ENCODE peak calls at places on chromosomes 3 and 15, in nine cellular contexts. B is adrenal gland, K is sigmoid colon, E is heart left ventricle, Q is Peyer's patch, A is prostate gland, C is A549, I is H54, L is transverse colon. O is an unnamed sample.
A peak's percentile ranks its signal among the peaks of the same experiment; 100 is the strongest.

GRCh38 chr3:194138732-194139084 is 2.8 kb downstream of the HES1 start:
- DNase-seq in I (no peak), Q (no peak), E (no peak), C (no peak), L (no peak), K (no peak), A (no peak), B (no peak), O (no peak)

GRCh38 chr3:170470063-170471006 is 51.7 kb downstream of the CLDN11 start:
- DNase-seq in Q (no peak), B (no peak), A (peak; percentile 21), K (no peak), L (no peak), I (no peak), C (peak; percentile 21), E (no peak), O (no peak)

GRCh38 chr3:177930771-177931170 is 605.5 kb upstream of the KCNMB2 start:
- DNase-seq in Q (no peak), L (no peak), K (no peak), B (no peak), A (no peak), E (no peak), C (peak; percentile 6), I (no peak), O (no peak)

GRCh38 chr3:63400259-63400860 is 122.3 kb downstream of the SYNPR start:
- DNase-seq in A (no peak), C (no peak), B (no peak), E (no peak), Q (no peak), L (no peak), I (no peak), K (no peak), O (no peak)

GRCh38 chr3:130258532-130258952 is 86.9 kb upstream of the COL6A5 start:
- DNase-seq in C (no peak), A (no peak), Q (no peak), E (peak; percentile 14), L (no peak), B (peak; percentile 49), I (no peak), K (no peak), O (no peak)

GRCh38 chr15:90552162-90552928 is 22.6 kb downstream of the CRTC3 start:
- DNase-seq in E (no peak), A (no peak), Q (no peak), B (no peak), L (no peak), K (no peak), I (no peak), C (no peak), O (no peak)

GRCh38 chr15:101431301-101431700 is 58.2 kb downstream of the PCSK6 start:
- DNase-seq in Q (no peak), I (no peak), L (no peak), B (no peak), C (no peak), K (no peak), A (no peak), E (no peak), O (no peak)

GRCh38 chr15:97479957-97480356 is 480.5 kb upstream of the ARRDC4 start:
- DNase-seq in C (no peak), B (no peak), A (no peak), Q (no peak), K (no peak), L (no peak), E (no peak), I (no peak), O (no peak)

GRCh38 chr15:71328453-71328852 is 213.2 kb downstream of the THSD4 start:
- DNase-seq in Q (no peak), K (no peak), I (no peak), B (no peak), L (no peak), C (no peak), E (no peak), A (no peak), O (no peak)

GRCh38 chr3:59979542-59979941 is 929.7 kb upstream of the CFAP20DC start:
- DNase-seq in E (no peak), Q (no peak), C (no peak), B (no peak), I (no peak), K (no peak), L (no peak), A (no peak), O (no peak)

GRCh38 chr15:47384316-47384715 is 333.0 kb upstream of the SEMA6D start:
- DNase-seq in E (no peak), C (peak; percentile 0), Q (no peak), B (peak; percentile 31), A (no peak), I (no peak), L (no peak), K (no peak), O (peak; percentile 6)

GRCh38 chr15:48477795-48478360 is 146.6 kb downstream of the DUT start:
- DNase-seq in Q (no peak), C (no peak), L (no peak), A (no peak), E (no peak), B (no peak), I (no peak), K (no peak), O (no peak)

GRCh38 chr3:147813256-147813655 is 404.1 kb downstream of the ZIC1 start:
- DNase-seq in K (no peak), L (no peak), A (no peak), C (no peak), I (no peak), B (no peak), E (no peak), Q (no peak), O (no peak)

GRCh38 chr3:70308760-70309159 is 3.7 kb downstream of the MDFIC2 start:
- DNase-seq in C (peak; percentile 40), A (no peak), B (no peak), I (no peak), Q (no peak), E (no peak), K (no peak), L (no peak), O (no peak)

GRCh38 chr3:183261103-183261502 is 8.1 kb downstream of the B3GNT5 start:
- DNase-seq in L (no peak), C (no peak), K (no peak), E (no peak), B (no peak), A (no peak), Q (no peak), I (no peak), O (no peak)

GRCh38 chr15:40511472-40512133 is 40.8 kb downstream of the CHST14 start:
- DNase-seq in E (peak; percentile 75), A (peak; percentile 52), L (peak; percentile 84), I (peak; percentile 53), Q (peak; percentile 87), C (peak; percentile 18), K (peak; percentile 81), B (peak; percentile 78), O (peak; percentile 72)
- TF ChIP-seq POLR2A in E (no peak), A (no peak), L (no peak), I (no peak), Q (no peak), C (peak; percentile 25), K (no peak), B (no peak), O (no peak)

GRCh38 chr3:38164966-38165721 is at the start of gene OXSR1:
- DNase-seq in C (peak; percentile 100), B (peak; percentile 100), E (peak; percentile 98), A (peak; percentile 99), I (peak; percentile 86), K (peak; percentile 100), Q (peak; percentile 98), L (peak; percentile 100), O (peak; percentile 98)

GRCh38 chr3:38164136-38164965 is 986 bp upstream of the OXSR1 start:
- DNase-seq in A (no peak), K (no peak), C (no peak), I (no peak), L (peak; percentile 36), E (no peak), Q (peak; percentile 61), B (peak; percentile 41), O (no peak)

GRCh38 chr3:38168151-38168987 is 3.0 kb downstream of the OXSR1 start:
- DNase-seq in A (no peak), K (no peak), L (no peak), Q (no peak), B (no peak), I (no peak), E (no peak), C (no peak), O (no peak)

GRCh38 chr3:38163117-38163870 is 2.0 kb upstream of the OXSR1 start:
- DNase-seq in E (no peak), L (no peak), A (no peak), I (no peak), B (no peak), C (peak; percentile 53), Q (no peak), K (no peak), O (no peak)

DNA sequence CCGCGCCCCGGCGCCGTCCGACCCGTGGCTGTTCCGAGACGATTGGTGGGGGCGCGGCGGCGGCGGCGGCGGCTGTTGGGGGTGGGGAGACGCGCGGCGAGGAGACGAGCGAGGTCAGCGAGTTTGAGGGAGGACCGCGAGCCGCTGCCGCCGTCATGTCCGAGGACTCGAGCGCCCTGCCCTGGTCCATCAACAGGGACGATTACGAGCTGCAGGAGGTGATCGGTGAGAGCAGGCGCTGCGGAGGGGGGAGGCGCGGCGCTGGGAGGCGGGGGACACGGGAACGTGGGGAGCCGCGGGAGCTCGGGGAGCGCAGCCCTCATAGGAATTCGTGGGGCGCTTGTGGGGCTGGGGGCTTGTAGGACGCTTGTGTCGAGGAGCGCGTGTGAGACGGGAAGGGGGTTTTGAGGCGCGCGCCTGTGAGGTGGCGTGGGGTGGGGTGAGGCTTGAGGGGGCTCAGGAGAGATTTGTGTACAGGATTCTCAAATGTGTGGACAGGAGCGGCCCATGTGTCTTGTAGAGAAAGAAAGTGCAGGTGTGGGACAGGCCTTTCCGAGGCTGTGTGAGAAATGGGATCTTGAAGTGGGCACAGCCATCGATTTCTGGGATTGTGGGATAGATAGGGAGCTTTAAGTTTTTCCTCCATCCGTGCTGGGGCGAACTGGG is 518 bp downstream of the OXSR1 start:
- DNase-seq in A (peak; percentile 52), C (peak; percentile 62), E (no peak), I (no peak), B (peak; percentile 74), K (peak; percentile 85), L (no peak), Q (no peak), O (peak; percentile 53)
- TF ChIP-seq POLR2A in A (no peak), C (no peak), E (no peak), I (no peak), B (no peak), K (no peak), L (no peak), Q (peak; percentile 6), O (no peak)

DNA sequence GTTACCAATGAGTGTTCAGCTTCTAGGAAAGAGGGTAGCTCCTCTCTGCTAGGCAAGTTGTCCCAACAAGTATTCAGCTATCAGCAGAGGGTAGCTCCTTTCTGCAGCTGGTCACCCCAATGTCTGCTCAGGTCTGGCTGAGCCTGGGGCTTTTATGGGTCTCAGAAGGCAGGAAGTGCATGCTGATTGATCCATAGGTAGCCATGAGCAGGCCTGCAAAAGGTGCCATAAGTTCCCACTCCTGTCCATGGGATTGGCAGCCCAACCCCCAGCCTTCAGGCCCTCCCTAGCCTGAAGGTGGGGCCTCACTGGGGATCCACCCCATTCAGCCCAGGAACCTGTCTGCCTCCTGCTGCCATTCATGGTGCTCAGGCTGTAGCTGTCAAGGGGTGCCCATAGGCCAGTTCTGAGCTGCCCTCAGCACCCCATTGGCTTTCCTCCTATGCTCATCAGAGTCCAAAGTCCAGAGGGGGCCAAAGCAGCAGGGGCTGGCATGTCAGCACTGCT is 34.6 kb upstream of the DNAJC13 start:
- DNase-seq in A (no peak), Q (no peak), C (no peak), K (no peak), B (no peak), I (no peak), E (no peak), L (no peak), O (no peak)
- TF ChIP-seq POLR2A in A (no peak), Q (no peak), C (no peak), K (no peak), B (no peak), I (no peak), E (no peak), L (no peak), O (no peak)

GRCh38 chr3:80994085-80994665 is 767.3 kb downstream of the GBE1 start:
- DNase-seq in K (no peak), I (no peak), B (no peak), L (no peak), C (no peak), Q (no peak), A (no peak), E (no peak), O (no peak)
- TF ChIP-seq POLR2A in K (no peak), I (no peak), B (no peak), L (no peak), C (no peak), Q (no peak), A (no peak), E (no peak), O (no peak)